ENCODE peak calls at places on chromosomes 6 and 20, in nine cellular contexts. One of them, this sample, is unnamed.

GRCh38 chr6:33684983-33685382 is 26.5 kb downstream of the UQCC2 start:
- DNase-seq in NCI-H1092 treated with DMSO at 0.1 percent for 48 hours: no peak
- DNase-seq in stimulated activated CD8-positive, alpha-beta memory T cell treated with anti-CD3 and anti-CD28 coated beads, Interleukin-2, amount 100 ng/mL, for 1 hour: no peak
- DNase-seq in pancreas: no peak
- DNase-seq in Peyer's patch: no peak
- DNase-seq in astrocyte of the cerebellum: no peak
- DNase-seq in epithelial cell of prostate: no peak
- DNase-seq in adrenal gland: no peak
- DNase-seq in HFFc6: no peak
- DNase-seq in this sample: no peak

GRCh38 chr6:149013932-149014331 is 267.1 kb downstream of the UST start:
- DNase-seq in NCI-H1092 treated with DMSO at 0.1 percent for 48 hours: no peak
- DNase-seq in stimulated activated CD8-positive, alpha-beta memory T cell treated with anti-CD3 and anti-CD28 coated beads, Interleukin-2, amount 100 ng/mL, for 1 hour: no peak
- DNase-seq in pancreas: no peak
- DNase-seq in Peyer's patch: no peak
- DNase-seq in astrocyte of the cerebellum: no peak
- DNase-seq in epithelial cell of prostate: no peak
- DNase-seq in adrenal gland: no peak
- DNase-seq in HFFc6: no peak
- DNase-seq in this sample: no peak

GRCh38 chr20:51586005-51586440 is 43.5 kb upstream of the NFATC2 start:
- DNase-seq in NCI-H1092 treated with DMSO at 0.1 percent for 48 hours: no peak
- DNase-seq in stimulated activated CD8-positive, alpha-beta memory T cell treated with anti-CD3 and anti-CD28 coated beads, Interleukin-2, amount 100 ng/mL, for 1 hour: no peak
- DNase-seq in pancreas: no peak
- DNase-seq in Peyer's patch: no peak
- DNase-seq in astrocyte of the cerebellum: peak
- DNase-seq in epithelial cell of prostate: no peak
- DNase-seq in adrenal gland: no peak
- DNase-seq in HFFc6: peak
- DNase-seq in this sample: no peak

GRCh38 chr6:28597217-28597835 is 71.6 kb downstream of the GPX5 start:
- DNase-seq in NCI-H1092 treated with DMSO at 0.1 percent for 48 hours: peak
- DNase-seq in stimulated activated CD8-positive, alpha-beta memory T cell treated with anti-CD3 and anti-CD28 coated beads, Interleukin-2, amount 100 ng/mL, for 1 hour: no peak
- DNase-seq in pancreas: no peak
- DNase-seq in Peyer's patch: no peak
- DNase-seq in astrocyte of the cerebellum: no peak
- DNase-seq in epithelial cell of prostate: no peak
- DNase-seq in adrenal gland: no peak
- DNase-seq in HFFc6: peak
- DNase-seq in this sample: peak

GRCh38 chr6:156498696-156499095 is 278.5 kb upstream of the ARID1B start:
- DNase-seq in NCI-H1092 treated with DMSO at 0.1 percent for 48 hours: no peak
- DNase-seq in stimulated activated CD8-positive, alpha-beta memory T cell treated with anti-CD3 and anti-CD28 coated beads, Interleukin-2, amount 100 ng/mL, for 1 hour: no peak
- DNase-seq in pancreas: no peak
- DNase-seq in Peyer's patch: no peak
- DNase-seq in astrocyte of the cerebellum: no peak
- DNase-seq in epithelial cell of prostate: no peak
- DNase-seq in adrenal gland: no peak
- DNase-seq in HFFc6: no peak
- DNase-seq in this sample: no peak

GRCh38 chr6:160261991-160262718 is 3.5 kb upstream of the SLC22A2 start:
- DNase-seq in NCI-H1092 treated with DMSO at 0.1 percent for 48 hours: no peak
- DNase-seq in stimulated activated CD8-positive, alpha-beta memory T cell treated with anti-CD3 and anti-CD28 coated beads, Interleukin-2, amount 100 ng/mL, for 1 hour: no peak
- DNase-seq in pancreas: no peak
- DNase-seq in Peyer's patch: no peak
- DNase-seq in astrocyte of the cerebellum: no peak
- DNase-seq in epithelial cell of prostate: no peak
- DNase-seq in adrenal gland: no peak
- DNase-seq in HFFc6: no peak
- DNase-seq in this sample: no peak

GRCh38 chr20:63819224-63819917 is 11.7 kb downstream of the ZBTB46 start:
- DNase-seq in NCI-H1092 treated with DMSO at 0.1 percent for 48 hours: no peak
- DNase-seq in stimulated activated CD8-positive, alpha-beta memory T cell treated with anti-CD3 and anti-CD28 coated beads, Interleukin-2, amount 100 ng/mL, for 1 hour: no peak
- DNase-seq in pancreas: no peak
- DNase-seq in Peyer's patch: peak
- DNase-seq in astrocyte of the cerebellum: no peak
- DNase-seq in epithelial cell of prostate: no peak
- DNase-seq in adrenal gland: no peak
- DNase-seq in HFFc6: peak
- DNase-seq in this sample: no peak

GRCh38 chr6:6771964-6772363 is 183.4 kb downstream of the LY86 start:
- DNase-seq in NCI-H1092 treated with DMSO at 0.1 percent for 48 hours: no peak
- DNase-seq in stimulated activated CD8-positive, alpha-beta memory T cell treated with anti-CD3 and anti-CD28 coated beads, Interleukin-2, amount 100 ng/mL, for 1 hour: no peak
- DNase-seq in pancreas: no peak
- DNase-seq in Peyer's patch: no peak
- DNase-seq in astrocyte of the cerebellum: no peak
- DNase-seq in epithelial cell of prostate: no peak
- DNase-seq in adrenal gland: no peak
- DNase-seq in HFFc6: no peak
- DNase-seq in this sample: no peak

GRCh38 chr6:39301606-39302005 is 12.6 kb downstream of the KCNK17 start:
- DNase-seq in NCI-H1092 treated with DMSO at 0.1 percent for 48 hours: no peak
- DNase-seq in stimulated activated CD8-positive, alpha-beta memory T cell treated with anti-CD3 and anti-CD28 coated beads, Interleukin-2, amount 100 ng/mL, for 1 hour: no peak
- DNase-seq in pancreas: no peak
- DNase-seq in Peyer's patch: no peak
- DNase-seq in astrocyte of the cerebellum: no peak
- DNase-seq in epithelial cell of prostate: no peak
- DNase-seq in adrenal gland: no peak
- DNase-seq in HFFc6: no peak
- DNase-seq in this sample: no peak

GRCh38 chr6:23611776-23612381 is 514.1 kb upstream of the NRSN1 start:
- DNase-seq in NCI-H1092 treated with DMSO at 0.1 percent for 48 hours: no peak
- DNase-seq in stimulated activated CD8-positive, alpha-beta memory T cell treated with anti-CD3 and anti-CD28 coated beads, Interleukin-2, amount 100 ng/mL, for 1 hour: no peak
- DNase-seq in pancreas: no peak
- DNase-seq in Peyer's patch: no peak
- DNase-seq in astrocyte of the cerebellum: no peak
- DNase-seq in epithelial cell of prostate: no peak
- DNase-seq in adrenal gland: no peak
- DNase-seq in HFFc6: no peak
- DNase-seq in this sample: no peak

This sample was measured in DMS153.